ENCODE peak calls at places on chromosomes 6 and 20, in four cellular contexts. R is stomach, Y is bronchial epithelial cell, O is AG04449. I is an unnamed sample.

GRCh38 chr6:114154812-114155211 is 183.9 kb upstream of the HDAC2 start:
- DNase-seq in R (no peak), Y (no peak), O (no peak), I (no peak)

GRCh38 chr6:161094904-161095440 is 103.4 kb downstream of the MAP3K4 start:
- DNase-seq in R (no peak), Y (peak; percentile 55), O (no peak), I (no peak)

GRCh38 chr6:144786825-144787224 is 501.7 kb downstream of the UTRN start:
- DNase-seq in R (no peak), Y (no peak), O (no peak), I (no peak)

GRCh38 chr6:107179004-107179403 is 63.7 kb upstream of the BEND3 start:
- DNase-seq in R (no peak), Y (peak; percentile 21), O (no peak), I (peak; percentile 10)

GRCh38 chr6:136608991-136609390 is 58.8 kb upstream of the MAP7 start:
- DNase-seq in R (no peak), Y (peak; percentile 46), O (peak; percentile 79), I (no peak)

GRCh38 chr6:108497883-108498282 is 62.8 kb upstream of the FOXO3 start:
- DNase-seq in R (no peak), Y (peak; percentile 52), O (no peak), I (no peak)

GRCh38 chr6:43009124-43009523 is 4.6 kb downstream of the MEA1 start:
- DNase-seq in R (peak; percentile 34), Y (peak; percentile 24), O (no peak), I (no peak)

GRCh38 chr20:62623488-62624324 is 18.6 kb upstream of the SLCO4A1 start:
- DNase-seq in R (peak; percentile 99), Y (peak; percentile 84), O (no peak), I (peak; percentile 70)

GRCh38 chr6:165889636-165890403 is 226.8 kb upstream of the PDE10A start:
- DNase-seq in R (no peak), Y (peak; percentile 1), O (no peak), I (no peak)

GRCh38 chr20:64107736-64108457 is 532 bp upstream of the NPBWR2 start:
- DNase-seq in R (no peak), Y (no peak), O (no peak), I (no peak)

GRCh38 chr6:43784049-43784855 is 14.2 kb downstream of the VEGFA start:
- DNase-seq in R (no peak), Y (no peak), O (no peak), I (no peak)

GRCh38 chr6:2225422-2226392 is 19.7 kb downstream of the GMDS start:
- DNase-seq in R (peak; percentile 56), Y (peak; percentile 73), O (no peak), I (no peak)

GRCh38 chr6:27297857-27298730 is 14.0 kb downstream of the POM121L2 start:
- DNase-seq in R (no peak), Y (peak; percentile 65), O (no peak), I (no peak)

GRCh38 chr20:59643616-59644061 is 39.3 kb downstream of the PHACTR3 start:
- DNase-seq in R (peak; percentile 20), Y (no peak), O (no peak), I (no peak)

GRCh38 chr6:1477432-1478090 is 88.2 kb downstream of the FOXF2 start:
- DNase-seq in R (no peak), Y (peak; percentile 83), O (no peak), I (peak; percentile 75)

GRCh38 chr6:111030008-111031006 is 48.5 kb downstream of the RPF2 start:
- DNase-seq in R (no peak), Y (no peak), O (no peak), I (no peak)

GRCh38 chr6:34941421-34941820 is 52.4 kb downstream of the ANKS1A start:
- DNase-seq in R (no peak), Y (no peak), O (no peak), I (no peak)

GRCh38 chr6:141421378-141421777 is 711.3 kb upstream of the GJE1 start:
- DNase-seq in R (no peak), Y (peak; percentile 96), O (peak; percentile 51), I (peak; percentile 23)

GRCh38 chr6:106749611-106750010 is 120.2 kb downstream of the QRSL1 start:
- DNase-seq in R (no peak), Y (peak; percentile 79), O (no peak), I (no peak)

DNA sequence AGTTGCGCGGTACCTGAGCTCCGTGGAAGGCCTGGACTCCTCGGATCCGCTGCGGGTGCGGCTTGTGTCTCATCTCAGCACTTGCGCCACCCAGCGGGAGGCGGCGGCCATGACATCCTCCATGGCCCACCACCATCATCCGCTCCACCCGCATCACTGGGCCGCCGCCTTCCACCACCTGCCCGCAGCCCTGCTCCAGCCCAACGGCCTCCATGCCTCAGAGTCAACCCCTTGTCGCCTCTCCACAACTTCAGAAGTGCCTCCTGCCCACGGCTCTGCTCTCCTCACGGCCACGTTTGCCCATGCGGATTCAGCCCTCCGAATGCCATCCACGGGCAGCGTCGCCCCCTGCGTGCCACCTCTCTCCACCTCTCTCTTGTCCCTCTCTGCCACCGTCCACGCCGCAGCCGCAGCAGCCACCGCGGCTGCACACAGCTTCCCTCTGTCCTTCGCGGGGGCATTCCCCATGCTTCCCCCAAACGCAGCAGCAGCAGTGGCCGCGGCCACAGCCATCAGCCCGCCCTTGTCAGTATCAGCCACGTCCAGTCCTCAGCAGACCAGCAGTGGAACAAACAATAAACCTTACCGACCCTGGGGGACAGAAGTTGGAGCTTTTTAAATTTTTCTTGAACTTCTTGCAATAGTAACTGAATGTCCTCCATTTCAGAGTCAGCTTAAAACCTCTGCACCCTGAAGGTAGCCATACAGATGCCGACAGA is 9.9 kb downstream of the HEY2 start:
- DNase-seq in R (no peak), Y (no peak), O (no peak), I (no peak)
- TF ChIP-seq CTCF in R (no peak), Y (no peak), O (peak; percentile 14), I (no peak)

GRCh38 chr20:531608-532007 is 12.0 kb downstream of the CSNK2A1 start:
- DNase-seq in R (no peak), Y (no peak), O (no peak), I (no peak)

GRCh38 chr20:521860-522259 is 21.7 kb downstream of the CSNK2A1 start:
- DNase-seq in R (no peak), Y (no peak), O (no peak), I (no peak)

GRCh38 chr20:532530-532929 is 11.1 kb downstream of the CSNK2A1 start:
- DNase-seq in R (no peak), Y (no peak), O (no peak), I (no peak)

GRCh38 chr20:528923-529594 is 14.5 kb downstream of the CSNK2A1 start:
- DNase-seq in R (no peak), Y (peak; percentile 96), O (peak; percentile 47), I (peak; percentile 32)

DNA sequence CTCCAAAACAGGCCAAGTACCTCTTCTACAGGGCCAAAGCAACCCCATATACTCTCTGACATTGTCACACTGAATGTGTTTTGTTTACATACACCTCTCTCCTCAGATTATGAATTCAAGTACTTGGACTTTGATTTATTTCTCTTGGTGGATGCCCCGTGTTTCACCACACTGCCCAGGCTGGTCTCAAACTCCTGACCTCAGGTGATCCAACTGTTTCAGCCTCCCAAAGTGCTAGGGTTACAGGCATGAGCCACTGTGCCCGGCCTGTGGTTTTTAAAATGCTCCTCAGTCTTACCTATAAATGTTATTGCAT is 16.1 kb downstream of the CSNK2A1 start:
- DNase-seq in R (no peak), Y (no peak), O (no peak), I (no peak)
- TF ChIP-seq CTCF in R (no peak), Y (no peak), O (no peak), I (no peak)

GRCh38 chr20:1905693-1906092 is 10.5 kb downstream of the SIRPA start:
- DNase-seq in R (no peak), Y (no peak), O (no peak), I (no peak)
- TF ChIP-seq CTCF in R (no peak), Y (no peak), O (no peak), I (no peak)

DNA sequence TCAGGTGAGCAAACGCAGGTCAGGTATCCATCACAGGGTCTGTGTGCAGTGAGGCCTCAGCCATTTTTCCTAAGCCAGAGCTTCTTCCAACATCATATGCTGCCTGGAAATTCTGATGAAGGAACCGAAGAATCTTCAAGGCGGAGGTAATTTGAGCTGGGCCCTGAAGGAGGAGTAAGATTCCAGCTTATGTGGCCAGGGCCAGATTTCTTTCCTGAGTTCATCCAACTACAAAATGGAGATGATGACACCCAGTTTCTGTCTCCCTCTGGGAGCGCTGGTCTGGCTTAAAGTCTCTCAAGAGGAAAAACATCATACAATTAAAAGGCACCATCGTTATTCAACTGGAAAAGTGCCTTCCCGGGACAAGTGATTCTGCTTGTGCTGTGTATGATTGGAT is 6.9 kb upstream of the MANBAL start:
- DNase-seq in R (no peak), Y (peak; percentile 44), O (no peak), I (no peak)
- TF ChIP-seq CTCF in R (peak; percentile 13), Y (peak; percentile 51), O (peak; percentile 57), I (peak; percentile 69)

GRCh38 chr20:4813839-4814695 is 92.4 kb downstream of the PRND start:
- DNase-seq in R (no peak), Y (peak; percentile 6), O (no peak), I (no peak)

GRCh38 chr20:4819901-4820300 is 98.2 kb downstream of the PRND start:
- DNase-seq in R (no peak), Y (no peak), O (no peak), I (no peak)

GRCh38 chr20:4814696-4815252 is 93.1 kb downstream of the PRND start:
- DNase-seq in R (peak; percentile 44), Y (no peak), O (no peak), I (no peak)

GRCh38 chr20:4815618-4816017 is 93.9 kb downstream of the PRND start:
- DNase-seq in R (no peak), Y (no peak), O (no peak), I (no peak)

DNA sequence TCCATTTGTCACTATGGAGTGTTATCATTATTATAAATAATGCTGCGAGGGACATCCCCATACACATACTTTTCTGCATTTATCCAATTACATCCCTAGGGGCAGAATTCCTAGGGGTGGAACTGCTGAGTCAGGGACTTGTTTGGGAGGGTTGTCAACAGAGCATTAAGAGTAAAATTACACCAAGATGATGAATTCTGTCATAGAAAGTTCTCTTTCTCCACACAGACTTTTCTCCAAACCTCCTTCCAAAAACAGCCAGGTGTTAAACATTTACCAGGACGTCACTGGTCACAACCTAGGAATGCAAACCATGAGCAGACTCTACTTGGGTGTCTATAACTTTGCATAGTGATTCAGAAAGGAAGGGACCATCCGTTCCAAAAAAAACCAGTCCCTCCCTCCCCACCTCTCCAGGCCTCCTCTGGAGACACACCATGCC is 95.5 kb downstream of the PRND start:
- DNase-seq in R (no peak), Y (peak; percentile 37), O (no peak), I (peak; percentile 24)
- TF ChIP-seq CTCF in R (no peak), Y (peak; percentile 2), O (no peak), I (no peak)

I was measured in AG09319.